ENCODE peak calls at places on chromosomes 12 and 14, in ten cellular contexts. M is cardiac fibroblast; C is islet precursor cell; V is naive thymus-derived CD4-positive, alpha-beta T cell; J is amniotic stem cell; N is activated naive CD8-positive, alpha-beta T cell treated with anti-CD3 and anti-CD28 coated beads, Interleukin-2, amount 50 U/mL, for 24 hours; D is C1 segment of cervical spinal cord; H is RCC 7860; E is natural killer cell treated with Interleukin-12 subunit alpha and Interleukin-12 subunit beta and Interleukin-15 and Interleukin-18, amount 100 ng/mL, for 72 hours; B is fibroblast of mammary gland. P is an unnamed sample.
A peak's percentile ranks its signal among the peaks of the same experiment; 100 is the strongest.

GRCh38 chr12:9033244-9033887 is 44.0 kb downstream of the KLRG1 start:
- DNase-seq in M (no peak), C (no peak), V (no peak), J (no peak), N (no peak), D (no peak), H (no peak), E (peak; percentile 66), B (no peak), P (no peak)

GRCh38 chr14:59583755-59584154 is 7.1 kb upstream of the CCDC175 start:
- DNase-seq in M (peak; percentile 44), C (no peak), V (no peak), J (no peak), N (no peak), D (no peak), H (no peak), E (no peak), B (peak; percentile 34), P (peak; percentile 3)

GRCh38 chr12:49008943-49009342 is 9.6 kb downstream of the PRKAG1 start:
- DNase-seq in M (no peak), C (no peak), V (no peak), J (no peak), N (no peak), D (no peak), H (no peak), E (no peak), B (no peak), P (no peak)

GRCh38 chr14:23185046-23185445 is 1.6 kb upstream of the SLC7A8 start:
- DNase-seq in M (peak; percentile 59), C (no peak), V (no peak), J (no peak), N (no peak), D (no peak), H (no peak), E (no peak), B (peak; percentile 46), P (peak; percentile 68)

GRCh38 chr12:46303039-46303666 is 34.3 kb upstream of the SLC38A1 start:
- DNase-seq in M (peak; percentile 58), C (no peak), V (peak; percentile 66), J (no peak), N (peak; percentile 42), D (no peak), H (no peak), E (no peak), B (peak; percentile 64), P (peak; percentile 49)

GRCh38 chr14:101254805-101255764 is 306.2 kb upstream of the DIO3 start:
- DNase-seq in M (peak; percentile 3), C (peak; percentile 26), V (no peak), J (no peak), N (no peak), D (no peak), H (no peak), E (no peak), B (peak; percentile 54), P (peak; percentile 57)

GRCh38 chr12:77845831-77846230 is 15.1 kb downstream of the NAV3 start:
- DNase-seq in M (peak; percentile 42), C (no peak), V (no peak), J (peak; percentile 28), N (no peak), D (no peak), H (no peak), E (no peak), B (peak; percentile 62), P (peak; percentile 47)

GRCh38 chr12:125773033-125773432 is 707.8 kb downstream of the AACS start:
- DNase-seq in M (no peak), C (peak; percentile 80), V (no peak), J (no peak), N (peak; percentile 14), D (no peak), H (no peak), E (no peak), B (peak; percentile 6), P (peak; percentile 63)

GRCh38 chr12:15163001-15163400 is 58.2 kb downstream of the RERG start:
- DNase-seq in M (no peak), C (no peak), V (no peak), J (no peak), N (no peak), D (no peak), H (no peak), E (no peak), B (peak; percentile 47), P (peak; percentile 28)

GRCh38 chr14:59265808-59266207 is 77.3 kb downstream of the DAAM1 start:
- DNase-seq in M (no peak), C (no peak), V (no peak), J (no peak), N (peak; percentile 30), D (no peak), H (peak; percentile 44), E (no peak), B (peak; percentile 60), P (peak; percentile 22)

P was measured in MCF 10A.